ENCODE peak calls at places on chromosomes 16 and 17, in seven cellular contexts. V is CD8-positive, alpha-beta memory T cell; E is K562; J is lower lobe of right lung; C is small intestine; X is naive thymus-derived CD4-positive, alpha-beta T cell; I is IMR-90. A is an unnamed sample.

GRCh38 chr17:74430706-74431567 is 951 bp upstream of the GPRC5C start:
- DNase-seq in V (no peak), E (peak; percentile 68), J (peak; percentile 90), C (peak; percentile 89), X (no peak), I (peak; percentile 4), A (no peak)

GRCh38 chr17:48552453-48553189 is 7.7 kb upstream of the HOXB2 start:
- DNase-seq in V (no peak), E (no peak), J (no peak), C (no peak), X (no peak), I (peak; percentile 74), A (no peak)

GRCh38 chr16:70579648-70580630 is 56.3 kb downstream of the SF3B3 start:
- DNase-seq in V (no peak), E (peak; percentile 61), J (no peak), C (peak; percentile 61), X (no peak), I (no peak), A (no peak)

GRCh38 chr17:71188811-71189492 is 931.9 kb upstream of the SOX9 start:
- DNase-seq in V (no peak), E (no peak), J (no peak), C (no peak), X (no peak), I (peak; percentile 95), A (no peak)

GRCh38 chr17:21295036-21295952 is 10.8 kb downstream of the MAP2K3 start:
- DNase-seq in V (no peak), E (peak; percentile 7), J (no peak), C (peak; percentile 70), X (no peak), I (peak; percentile 59), A (no peak)

GRCh38 chr16:12901597-12902436 is at the start of gene SHISA9:
- DNase-seq in V (no peak), E (no peak), J (no peak), C (no peak), X (no peak), I (no peak), A (no peak)

GRCh38 chr17:37643829-37644228 is 583 bp upstream of the DDX52 start:
- DNase-seq in V (no peak), E (peak; percentile 19), J (no peak), C (peak; percentile 89), X (no peak), I (no peak), A (no peak)

GRCh38 chr16:79698341-79698753 is 97.8 kb upstream of the MAF start:
- DNase-seq in V (no peak), E (no peak), J (no peak), C (no peak), X (no peak), I (peak; percentile 40), A (no peak)

GRCh38 chr16:58850019-58850626 is 116.0 kb upstream of the GOT2 start:
- DNase-seq in V (no peak), E (no peak), J (no peak), C (no peak), X (no peak), I (no peak), A (no peak)

GRCh38 chr16:58848662-58849002 is 114.5 kb upstream of the GOT2 start:
- DNase-seq in V (no peak), E (no peak), J (no peak), C (no peak), X (no peak), I (no peak), A (no peak)

GRCh38 chr16:58843675-58844074 is 109.6 kb upstream of the GOT2 start:
- DNase-seq in V (no peak), E (peak; percentile 53), J (no peak), C (no peak), X (no peak), I (peak; percentile 24), A (no peak)

GRCh38 chr16:58850627-58851024 is 116.5 kb upstream of the GOT2 start:
- DNase-seq in V (no peak), E (peak; percentile 40), J (no peak), C (no peak), X (no peak), I (no peak), A (no peak)

DNA sequence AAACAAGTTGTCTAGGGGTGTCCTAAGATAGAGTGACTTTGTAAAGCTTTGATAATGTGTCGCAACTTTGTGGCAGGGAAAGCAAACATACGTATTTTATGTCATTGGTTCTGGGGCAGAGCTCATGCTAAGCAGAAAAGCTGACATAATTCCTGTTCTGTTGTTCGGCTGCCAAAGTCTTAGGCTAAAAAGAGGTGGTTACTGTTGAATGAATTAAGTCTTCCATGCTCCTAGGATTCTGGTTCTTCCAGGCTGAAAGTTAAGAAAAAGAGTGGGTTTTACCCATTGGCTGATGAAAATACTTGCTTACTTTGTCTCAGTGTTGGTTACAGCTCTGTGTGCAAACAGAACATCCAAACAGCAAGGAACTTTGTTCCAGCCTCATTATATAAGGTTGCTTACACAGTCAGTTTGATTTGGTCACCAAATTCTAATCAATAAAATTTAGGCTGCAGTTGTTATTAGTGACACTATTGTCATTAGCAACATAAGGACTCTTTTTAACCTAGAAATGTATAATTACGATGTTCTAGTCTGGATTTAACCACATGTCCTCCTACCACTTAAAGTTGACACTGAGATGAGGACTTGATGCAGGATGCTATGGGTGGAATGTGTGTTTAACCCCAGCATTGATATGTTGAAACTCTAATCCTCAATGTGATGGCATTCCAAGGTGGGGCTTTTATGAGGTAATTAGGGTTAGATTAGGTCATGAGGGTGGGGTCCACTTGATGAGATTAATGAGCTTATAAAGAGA is 114.0 kb upstream of the GOT2 start:
- DNase-seq in V (no peak), E (no peak), J (no peak), C (no peak), X (no peak), I (no peak), A (no peak)
- H3K27me3 ChIP-seq in V (no peaks in the 10 kb centered on the region), E (no peaks in the 10 kb centered on the region), J (no peaks in the 10 kb centered on the region), C (no peaks in the 10 kb centered on the region), X (no peaks in the 10 kb centered on the region), I (no peaks in the 10 kb centered on the region), A (no peaks in the 10 kb centered on the region)

DNA sequence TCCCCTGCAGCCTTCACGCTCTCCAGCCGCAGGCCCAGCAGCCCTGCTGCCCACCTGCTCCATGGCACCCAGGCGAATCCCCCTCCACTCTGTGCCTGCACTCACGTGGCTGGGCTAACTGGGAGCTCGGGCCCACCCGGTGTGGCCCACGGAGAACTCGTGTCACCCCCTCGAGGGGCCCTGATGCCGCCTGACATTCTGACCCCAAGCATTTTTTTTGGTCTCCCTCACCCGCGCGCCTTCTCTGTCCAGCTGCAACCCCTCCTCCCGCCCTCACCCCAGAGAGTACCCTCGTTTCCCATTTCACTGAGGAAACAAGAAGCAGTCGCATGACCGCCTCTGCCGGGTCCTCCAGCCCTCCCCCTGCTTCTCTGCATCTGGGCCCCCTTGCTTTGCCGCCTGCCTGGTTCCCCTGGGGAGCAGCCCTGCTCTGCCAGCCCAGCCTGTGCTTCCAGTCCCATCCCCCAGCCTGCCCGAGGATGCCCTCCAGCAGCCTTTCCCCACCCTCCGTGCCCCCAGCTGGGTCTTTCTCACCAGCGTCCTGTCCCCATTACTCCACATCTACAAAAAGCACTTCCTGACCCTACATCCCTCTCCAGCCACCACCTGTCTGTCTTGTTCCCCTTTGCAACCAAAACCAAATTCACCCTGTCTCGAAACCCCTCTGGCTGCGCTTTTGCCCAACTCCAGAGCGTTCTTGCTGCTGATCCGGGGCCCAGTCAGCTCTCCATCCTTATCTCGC is 146.3 kb upstream of the CHMP6 start:
- DNase-seq in V (no peak), E (no peak), J (peak; percentile 41), C (no peak), X (no peak), I (no peak), A (no peak)
- H3K27me3 ChIP-seq in V (no peaks in the 10 kb centered on the region), E (no peaks in the 10 kb centered on the region), J (no peaks in the 10 kb centered on the region), C (no peaks in the 10 kb centered on the region), X (no peaks in the 10 kb centered on the region), I (no peaks in the 10 kb centered on the region), A (no peaks in the 10 kb centered on the region)

GRCh38 chr17:77054926-77055325 is 85.8 kb upstream of the SEC14L1 start:
- DNase-seq in V (no peak), E (no peak), J (no peak), C (no peak), X (no peak), I (no peak), A (no peak)
- H3K27me3 ChIP-seq in V (no peaks in the 10 kb centered on the region), E (peaks cover 75% of the 10 kb centered on the region), J (peaks cover 54% of the 10 kb centered on the region), C (no peaks in the 10 kb centered on the region), X (no peaks in the 10 kb centered on the region), I (peaks cover 54% of the 10 kb centered on the region), A (peaks cover 4% of the 10 kb centered on the region)

GRCh38 chr16:67526149-67526732 is 2.4 kb upstream of the RIPOR1 start:
- DNase-seq in V (no peak), E (peak; percentile 69), J (no peak), C (no peak), X (no peak), I (peak; percentile 61), A (no peak)
- H3K27me3 ChIP-seq in V (peaks cover 12% of the 10 kb centered on the region), E (no peaks in the 10 kb centered on the region), J (no peaks in the 10 kb centered on the region), C (no peaks in the 10 kb centered on the region), X (peaks cover 9% of the 10 kb centered on the region), I (no peaks in the 10 kb centered on the region), A (peaks cover 11% of the 10 kb centered on the region)

GRCh38 chr17:66835476-66835875 is 559 bp downstream of the CACNG5 start:
- DNase-seq in V (no peak), E (no peak), J (no peak), C (no peak), X (no peak), I (no peak), A (no peak)
- H3K27me3 ChIP-seq in V (peaks cover 4% of the 10 kb centered on the region), E (peaks cover 75% of the 10 kb centered on the region), J (peaks cover 32% of the 10 kb centered on the region), C (no peaks in the 10 kb centered on the region), X (no peaks in the 10 kb centered on the region), I (peaks cover 58% of the 10 kb centered on the region), A (peaks cover 11% of the 10 kb centered on the region)

GRCh38 chr17:79840204-79840988 is 1.2 kb upstream of the CBX4 start:
- DNase-seq in V (no peak), E (no peak), J (peak; percentile 84), C (peak; percentile 59), X (no peak), I (peak; percentile 31), A (no peak)
- H3K27me3 ChIP-seq in V (peaks cover 45% of the 10 kb centered on the region), E (no peaks in the 10 kb centered on the region), J (peaks cover 40% of the 10 kb centered on the region), C (no peaks in the 10 kb centered on the region), X (peaks cover 15% of the 10 kb centered on the region), I (peaks cover 40% of the 10 kb centered on the region), A (peaks cover 44% of the 10 kb centered on the region)

GRCh38 chr16:89168381-89169189 is 3.0 kb upstream of the CDH15 start:
- DNase-seq in V (no peak), E (no peak), J (no peak), C (no peak), X (no peak), I (no peak), A (no peak)

GRCh38 chr16:89164436-89164835 is 7.1 kb upstream of the CDH15 start:
- DNase-seq in V (no peak), E (no peak), J (no peak), C (no peak), X (no peak), I (no peak), A (no peak)

GRCh38 chr16:89164847-89165684 is 6.5 kb upstream of the CDH15 start:
- DNase-seq in V (no peak), E (no peak), J (no peak), C (no peak), X (no peak), I (no peak), A (no peak)

GRCh38 chr16:89167425-89167941 is 4.1 kb upstream of the CDH15 start:
- DNase-seq in V (peak; percentile 71), E (peak; percentile 90), J (peak; percentile 91), C (peak; percentile 68), X (peak; percentile 67), I (peak; percentile 59), A (peak; percentile 55)

GRCh38 chr16:89166696-89167424 is 4.7 kb upstream of the CDH15 start:
- DNase-seq in V (no peak), E (peak; percentile 48), J (no peak), C (no peak), X (no peak), I (no peak), A (no peak)
- H3K27me3 ChIP-seq in V (no peaks in the 10 kb centered on the region), E (no peaks in the 10 kb centered on the region), J (peaks cover 44% of the 10 kb centered on the region), C (no peaks in the 10 kb centered on the region), X (no peaks in the 10 kb centered on the region), I (peaks cover 22% of the 10 kb centered on the region), A (no peaks in the 10 kb centered on the region)

A was measured in effector memory CD4-positive, alpha-beta T cell.